ENCODE peak calls at places on chromosomes 2 and 18, in seven cellular contexts. Z is keratinocyte, Q is pancreas, J is fibroblast of lung, I is lung, N is IMR-90, R is sigmoid colon. K is an unnamed sample. For H3K36me3, the result is how much of the 10 kb centered on the place peaks cover.

GRCh38 chr18:62914868-62915267 is 199.5 kb downstream of the PHLPP1 start:
- DNase-seq in I (no peak), Q (no peak), J (no peak), R (no peak), N (no peak), Z (no peak), K (no peak)

GRCh38 chr2:225771691-225772090 is 372.2 kb downstream of the NYAP2 start:
- DNase-seq in J (no peak), Q (no peak), R (no peak), I (no peak), Z (no peak), N (no peak), K (no peak)

GRCh38 chr18:13520306-13520705 is 206.1 kb downstream of the FAM210A start:
- DNase-seq in Z (no peak), J (no peak), N (no peak), R (peak), I (no peak), Q (peak), K (no peak)

GRCh38 chr18:2958819-2959298 is 54.1 kb downstream of the LPIN2 start:
- DNase-seq in Q (no peak), J (peak), I (no peak), R (peak), Z (no peak), N (peak), K (no peak)

GRCh38 chr18:79910563-79910962 is 40.9 kb downstream of the SLC66A2 start:
- DNase-seq in Q (no peak), J (no peak), R (no peak), I (no peak), Z (no peak), N (no peak), K (no peak)

GRCh38 chr2:158773121-158773520 is 22.0 kb upstream of the DAPL1 start:
- DNase-seq in R (no peak), Z (no peak), N (peak), I (no peak), Q (no peak), J (peak), K (no peak)

GRCh38 chr2:27573452-27573851 is 9.4 kb upstream of the ZNF512 start:
- DNase-seq in R (no peak), Z (no peak), Q (no peak), I (no peak), N (peak), J (peak), K (no peak)

GRCh38 chr2:165573534-165574461 is 104.3 kb downstream of the CSRNP3 start:
- DNase-seq in N (no peak), R (no peak), I (peak), Z (no peak), J (peak), Q (peak), K (peak)

GRCh38 chr2:118417417-118418125 is 329.3 kb downstream of the INSIG2 start:
- DNase-seq in J (peak), Q (no peak), N (peak), Z (no peak), I (no peak), R (no peak), K (no peak)

GRCh38 chr2:167289651-167290410 is 401.6 kb downstream of the XIRP2 start:
- DNase-seq in Z (no peak), R (no peak), Q (no peak), I (no peak), N (peak), J (peak), K (no peak)

GRCh38 chr2:73297151-73297559 is 3.8 kb upstream of the EGR4 start:
- DNase-seq in I (no peak), R (no peak), J (no peak), Q (no peak), N (no peak), Z (no peak), K (no peak)

GRCh38 chr2:196963043-196963442 is 36.5 kb upstream of the PGAP1 start:
- DNase-seq in Q (no peak), R (no peak), I (no peak), Z (no peak), N (no peak), J (no peak), K (no peak)

GRCh38 chr2:232892221-232892620 is 22.2 kb downstream of the SNORC start:
- DNase-seq in J (no peak), Z (no peak), N (no peak), R (no peak), I (no peak), Q (no peak), K (no peak)

GRCh38 chr2:15584767-15585469 is 6.8 kb upstream of the DDX1 start:
- DNase-seq in Z (no peak), N (peak), R (no peak), Q (no peak), J (peak), I (peak), K (no peak)

GRCh38 chr18:69648486-69648885 is 247.8 kb downstream of the DOK6 start:
- DNase-seq in R (no peak), I (no peak), Z (no peak), N (no peak), Q (no peak), J (no peak), K (no peak)

GRCh38 chr18:27996792-27997191 is 180.1 kb downstream of the CDH2 start:
- DNase-seq in R (no peak), Z (no peak), I (no peak), N (peak), J (peak), Q (no peak), K (no peak)

GRCh38 chr18:28854964-28855363 is 678.0 kb upstream of the CDH2 start:
- DNase-seq in R (no peak), Q (no peak), N (peak), J (no peak), I (no peak), Z (no peak), K (no peak)

GRCh38 chr18:79553696-79554095 is 125.9 kb upstream of the CTDP1 start:
- DNase-seq in I (no peak), Q (no peak), J (no peak), R (no peak), N (no peak), Z (no peak), K (no peak)

GRCh38 chr2:122034797-122035196 is 279.3 kb downstream of the TSN start:
- DNase-seq in J (no peak), Q (no peak), I (no peak), N (no peak), Z (no peak), R (no peak), K (no peak)

GRCh38 chr2:220165401-220165800 is 538.0 kb downstream of the SLC4A3 start:
- DNase-seq in Z (no peak), N (no peak), J (no peak), Q (peak), I (no peak), R (no peak), K (peak)

GRCh38 chr2:67871696-67872320 is 191.0 kb downstream of the C1D start:
- DNase-seq in Z (no peak), N (peak), Q (no peak), I (no peak), R (no peak), J (peak), K (no peak)

GRCh38 chr2:12694990-12695774 is 21.6 kb upstream of the TRIB2 start:
- DNase-seq in Q (no peak), J (no peak), Z (no peak), N (no peak), R (no peak), I (peak), K (no peak)

GRCh38 chr2:45669109-45669508 is 17.6 kb downstream of the PRKCE start:
- DNase-seq in J (no peak), Z (no peak), N (peak), R (no peak), Q (no peak), I (no peak), K (no peak)

GRCh38 chr2:219254590-219255219 is 987 bp upstream of the TUBA4A start:
- DNase-seq in Z (no peak), N (no peak), I (no peak), J (no peak), R (no peak), Q (no peak), K (no peak)

GRCh38 chr2:238243496-238244076 is 3.7 kb upstream of the HES6 start:
- DNase-seq in R (no peak), Z (no peak), Q (no peak), I (no peak), J (no peak), N (no peak), K (no peak)

GRCh38 chr2:74937221-74937880 is 21.1 kb upstream of the POLE4 start:
- DNase-seq in Q (no peak), I (no peak), R (no peak), J (no peak), Z (no peak), N (no peak), K (no peak)

GRCh38 chr2:229330952-229331351 is 59.9 kb upstream of the PID1 start:
- DNase-seq in Z (no peak), R (no peak), J (no peak), N (no peak), I (no peak), Q (no peak), K (no peak)

GRCh38 chr2:120310136-120310535 is 35.8 kb upstream of the INHBB start:
- DNase-seq in N (no peak), Q (no peak), J (no peak), Z (no peak), R (no peak), I (no peak), K (no peak)

GRCh38 chr2:184598313-184599053 is at the start of gene ZNF804A:
- DNase-seq in J (peak), N (peak), Z (no peak), R (peak), I (peak), Q (peak), K (peak)

GRCh38 chr2:132426621-132427020 is 10.0 kb downstream of the GPR39 start:
- DNase-seq in Q (no peak), Z (no peak), R (no peak), J (no peak), N (no peak), I (no peak), K (no peak)

GRCh38 chr2:96864343-96865091 is 5.4 kb downstream of the SEMA4C start:
- DNase-seq in I (peak), J (no peak), N (no peak), Q (no peak), R (peak), Z (no peak), K (peak)
- H3K36me3 ChIP-seq in I (half or more), J (under half), N (half or more), Q (under half), R (half or more), Z (under half), K (under half)

DNA sequence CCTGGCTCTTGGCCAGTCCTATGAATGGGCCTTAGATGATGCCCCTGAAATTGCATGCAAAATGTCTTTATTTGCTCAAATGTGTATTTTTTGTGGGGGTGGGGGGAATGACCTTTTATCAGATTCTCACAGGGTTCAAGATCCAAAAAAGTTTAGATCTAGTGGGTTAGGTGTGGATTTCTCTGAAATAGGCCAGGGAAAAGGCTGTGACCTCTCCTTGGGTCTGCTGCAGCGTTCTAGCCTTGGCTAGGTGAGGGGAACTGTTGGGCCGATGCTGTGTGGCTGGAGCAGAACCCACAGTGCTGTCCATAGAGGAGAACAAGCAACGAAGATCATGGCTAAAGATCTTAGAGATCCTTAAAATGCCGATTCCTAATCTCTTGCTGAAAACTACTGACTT is 130.4 kb upstream of the IL1R2 start:
- DNase-seq in N (no peak), R (no peak), Q (no peak), I (no peak), Z (no peak), J (no peak), K (no peak)
- H3K36me3 ChIP-seq in N (under half), R (under half), Q (under half), I (under half), Z (under half), J (under half), K (under half)

DNA sequence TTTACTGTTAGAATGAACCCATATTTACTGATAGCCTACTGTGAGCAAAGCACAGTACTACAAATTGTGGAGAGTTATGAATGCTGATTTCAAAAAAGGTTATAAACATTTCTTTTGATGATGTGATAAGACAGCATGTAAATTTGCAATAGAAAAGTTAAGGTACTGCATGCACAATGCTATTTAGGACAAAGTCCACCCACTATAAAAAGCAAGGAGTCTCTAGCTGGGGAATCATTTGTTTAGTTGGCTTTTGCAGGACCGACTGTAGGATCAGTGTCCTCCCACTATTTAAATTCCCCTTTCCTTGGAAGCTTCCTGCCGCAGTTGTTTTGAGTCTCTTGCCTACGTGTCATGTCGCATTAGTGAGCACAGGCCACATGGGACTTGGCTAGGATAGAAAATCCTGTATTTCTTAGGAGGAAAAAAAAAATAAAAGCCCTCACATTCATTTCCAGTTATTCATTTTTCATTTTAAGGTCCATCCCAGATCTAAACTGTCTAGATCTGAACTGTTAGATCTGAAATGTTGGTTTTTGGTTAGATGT is 13.1 kb downstream of the QPCT start:
- DNase-seq in Q (no peak), J (no peak), I (no peak), R (no peak), N (no peak), Z (no peak), K (no peak)
- H3K36me3 ChIP-seq in Q (under half), J (under half), I (under half), R (under half), N (under half), Z (under half), K (under half)

GRCh38 chr2:190973262-190973661 is 40.7 kb downstream of the STAT1 start:
- DNase-seq in R (no peak), N (no peak), J (no peak), Z (no peak), I (no peak), Q (no peak), K (no peak)
- H3K36me3 ChIP-seq in R (half or more), N (half or more), J (under half), Z (under half), I (under half), Q (half or more), K (half or more)

DNA sequence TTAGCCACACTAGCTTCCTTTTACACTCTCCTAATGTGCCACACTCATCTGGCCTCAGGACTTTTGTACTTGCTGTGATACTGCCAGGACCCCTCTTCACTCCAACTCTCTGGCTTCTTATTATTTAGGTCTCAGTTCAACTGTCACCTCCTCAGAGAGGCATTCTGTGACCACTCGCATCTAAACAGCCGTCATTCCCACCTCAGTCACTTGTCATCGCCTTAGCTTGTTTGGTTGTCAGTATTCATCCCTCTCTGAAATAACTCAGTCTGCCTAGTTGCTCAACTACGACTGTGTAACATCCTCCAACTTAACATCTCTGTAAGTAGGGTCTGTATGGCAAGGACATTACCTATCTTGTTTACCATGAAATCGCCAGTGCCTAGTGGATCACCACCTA is 27.2 kb downstream of the MGAT4A start:
- DNase-seq in R (no peak), Q (no peak), J (no peak), Z (no peak), I (no peak), N (no peak), K (no peak)
- H3K36me3 ChIP-seq in R (under half), Q (under half), J (under half), Z (under half), I (under half), N (under half), K (under half)

GRCh38 chr2:101841679-101842327 is 144.3 kb downstream of the MAP4K4 start:
- DNase-seq in Q (no peak), N (no peak), R (no peak), I (no peak), Z (no peak), J (no peak), K (no peak)

GRCh38 chr2:101843048-101843447 is 145.5 kb downstream of the MAP4K4 start:
- DNase-seq in J (peak), Q (no peak), N (no peak), Z (no peak), I (no peak), R (no peak), K (no peak)

GRCh38 chr2:101842471-101842870 is 145.0 kb downstream of the MAP4K4 start:
- DNase-seq in Z (no peak), N (no peak), J (no peak), Q (no peak), I (no peak), R (no peak), K (no peak)

GRCh38 chr2:101844055-101844635 is 146.6 kb downstream of the MAP4K4 start:
- DNase-seq in Z (no peak), N (peak), Q (no peak), J (peak), R (no peak), I (no peak), K (no peak)

DNA sequence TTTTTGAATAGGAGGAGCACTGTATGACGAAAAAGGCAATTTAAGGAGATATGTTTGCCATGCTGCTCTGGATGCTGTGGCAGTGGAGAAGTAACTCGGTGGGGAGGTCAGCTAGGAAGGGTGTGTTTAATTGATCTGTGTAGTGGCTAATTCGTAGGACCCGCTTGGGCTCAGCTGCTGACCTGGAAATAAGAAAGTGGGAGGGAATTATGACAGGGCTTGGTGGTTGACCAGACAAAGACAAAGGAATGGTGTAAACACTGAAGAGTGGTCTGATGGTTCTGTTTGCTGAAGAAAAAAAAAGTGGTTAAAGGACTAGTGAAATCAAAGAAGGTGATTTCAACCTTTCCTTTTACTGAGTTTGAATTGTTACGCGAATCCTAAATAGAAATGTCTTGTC is 146.0 kb downstream of the MAP4K4 start:
- DNase-seq in N (no peak), Q (no peak), R (no peak), Z (no peak), J (no peak), I (no peak), K (no peak)
- H3K36me3 ChIP-seq in N (under half), Q (under half), R (under half), Z (under half), J (under half), I (under half), K (under half)

GRCh38 chr18:58911766-58912165 is 47.1 kb downstream of the ZNF532 start:
- DNase-seq in R (no peak), Z (no peak), J (no peak), N (peak), Q (no peak), I (no peak), K (no peak)
- H3K36me3 ChIP-seq in R (under half), Z (under half), J (under half), N (under half), Q (under half), I (under half), K (under half)

DNA sequence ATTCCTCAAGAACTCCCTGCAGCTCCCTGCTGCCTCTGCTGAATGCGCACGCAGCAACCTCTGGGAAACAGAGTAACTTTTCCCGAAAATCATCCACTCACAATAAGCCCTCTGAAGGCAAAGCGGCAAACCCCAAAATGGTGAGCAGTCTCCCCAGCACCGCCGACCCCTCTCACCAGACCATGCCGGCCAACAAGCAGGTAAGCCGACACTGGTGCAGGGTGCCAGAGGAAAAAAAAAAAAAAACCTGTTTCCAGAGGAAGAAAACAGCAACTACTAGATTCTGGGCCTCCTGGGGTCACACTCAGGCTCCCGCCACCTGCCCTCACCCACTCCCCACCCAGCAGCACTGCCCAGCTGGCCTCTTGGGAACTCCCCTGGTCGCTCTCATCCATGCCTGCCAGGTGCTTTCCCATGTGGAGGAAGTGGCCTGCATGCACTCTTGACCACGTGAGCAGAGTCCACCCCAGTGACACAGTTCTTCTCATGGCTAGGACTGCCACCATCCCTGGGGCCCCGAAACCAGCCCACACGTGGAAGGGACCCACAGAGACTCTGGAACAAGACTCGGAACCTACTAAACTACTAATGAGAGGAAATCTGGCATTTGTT is 36.9 kb downstream of the KCTD18 start:
- DNase-seq in I (no peak), R (no peak), J (no peak), Q (no peak), Z (no peak), N (no peak), K (no peak)
- H3K36me3 ChIP-seq in I (under half), R (under half), J (under half), Q (under half), Z (under half), N (half or more), K (under half)

K was measured in right lobe of liver.